ENCODE peak calls at places on chromosome 21, in five cellular contexts. One of them, this sample, is unnamed.
A peak's percentile ranks its signal among the peaks of the same experiment; 100 is the strongest.

GRCh38 chr21:14251336-14251735 is 35.4 kb downstream of the RBM11 start:
- DNase-seq in SK-N-MC: no peak
- DNase-seq in pancreas: no peak
- DNase-seq in heart right ventricle: no peak
- DNase-seq in heart left ventricle: no peak
- DNase-seq in this sample: no peak

GRCh38 chr21:45308211-45309068 is 20.7 kb upstream of the POFUT2 start:
- DNase-seq in SK-N-MC: no peak
- DNase-seq in pancreas: no peak
- DNase-seq in heart right ventricle: no peak
- DNase-seq in heart left ventricle: peak; percentile 58
- DNase-seq in this sample: peak; percentile 91

GRCh38 chr21:15853126-15853525 is 123.3 kb downstream of the USP25 start:
- DNase-seq in SK-N-MC: no peak
- DNase-seq in pancreas: no peak
- DNase-seq in heart right ventricle: no peak
- DNase-seq in heart left ventricle: no peak
- DNase-seq in this sample: no peak

GRCh38 chr21:18529253-18529652 is 125.7 kb upstream of the TMPRSS15 start:
- DNase-seq in SK-N-MC: no peak
- DNase-seq in pancreas: no peak
- DNase-seq in heart right ventricle: no peak
- DNase-seq in heart left ventricle: no peak
- DNase-seq in this sample: peak; percentile 96

GRCh38 chr21:31351438-31351837 is 7.4 kb upstream of the TIAM1 start:
- DNase-seq in SK-N-MC: no peak
- DNase-seq in pancreas: no peak
- DNase-seq in heart right ventricle: no peak
- DNase-seq in heart left ventricle: no peak
- DNase-seq in this sample: peak; percentile 49

GRCh38 chr21:45950740-45951515 is 30.6 kb upstream of the COL6A1 start:
- DNase-seq in SK-N-MC: no peak
- DNase-seq in pancreas: peak; percentile 36
- DNase-seq in heart right ventricle: peak; percentile 48
- DNase-seq in heart left ventricle: peak; percentile 77
- DNase-seq in this sample: peak; percentile 23

GRCh38 chr21:31932470-31932764 is 59.6 kb downstream of the HUNK start:
- DNase-seq in SK-N-MC: no peak
- DNase-seq in pancreas: no peak
- DNase-seq in heart right ventricle: no peak
- DNase-seq in heart left ventricle: no peak
- DNase-seq in this sample: no peak

GRCh38 chr21:36186506-36187399 is 30.1 kb downstream of the DOP1B start:
- DNase-seq in SK-N-MC: no peak
- DNase-seq in pancreas: no peak
- DNase-seq in heart right ventricle: peak; percentile 49
- DNase-seq in heart left ventricle: peak; percentile 80
- DNase-seq in this sample: no peak

GRCh38 chr21:31337086-31337485 is 7.0 kb downstream of the TIAM1 start:
- DNase-seq in SK-N-MC: no peak
- DNase-seq in pancreas: no peak
- DNase-seq in heart right ventricle: no peak
- DNase-seq in heart left ventricle: no peak
- DNase-seq in this sample: no peak

GRCh38 chr21:25329227-25329626 is 278.1 kb downstream of the MRPL39 start:
- DNase-seq in SK-N-MC: no peak
- DNase-seq in pancreas: no peak
- DNase-seq in heart right ventricle: no peak
- DNase-seq in heart left ventricle: no peak
- DNase-seq in this sample: no peak

GRCh38 chr21:25331286-25331685 is 276.0 kb downstream of the MRPL39 start:
- DNase-seq in SK-N-MC: no peak
- DNase-seq in pancreas: no peak
- DNase-seq in heart right ventricle: no peak
- DNase-seq in heart left ventricle: no peak
- DNase-seq in this sample: no peak

GRCh38 chr21:25330266-25330665 is 277.0 kb downstream of the MRPL39 start:
- DNase-seq in SK-N-MC: no peak
- DNase-seq in pancreas: no peak
- DNase-seq in heart right ventricle: no peak
- DNase-seq in heart left ventricle: no peak
- DNase-seq in this sample: peak; percentile 77

GRCh38 chr21:25338415-25338814 is 268.9 kb downstream of the MRPL39 start:
- DNase-seq in SK-N-MC: no peak
- DNase-seq in pancreas: no peak
- DNase-seq in heart right ventricle: no peak
- DNase-seq in heart left ventricle: no peak
- DNase-seq in this sample: no peak

GRCh38 chr21:25334046-25334730 is 273.1 kb downstream of the MRPL39 start:
- DNase-seq in SK-N-MC: no peak
- DNase-seq in pancreas: no peak
- DNase-seq in heart right ventricle: no peak
- DNase-seq in heart left ventricle: no peak
- DNase-seq in this sample: no peak
- H3K4me3 ChIP-seq in SK-N-MC: no peak overlapping the region
- H3K4me3 ChIP-seq in pancreas: no peak overlapping the region
- H3K4me3 ChIP-seq in heart right ventricle: no peak overlapping the region
- H3K4me3 ChIP-seq in heart left ventricle: no peak overlapping the region
- H3K4me3 ChIP-seq in this sample: no peak overlapping the region

DNA sequence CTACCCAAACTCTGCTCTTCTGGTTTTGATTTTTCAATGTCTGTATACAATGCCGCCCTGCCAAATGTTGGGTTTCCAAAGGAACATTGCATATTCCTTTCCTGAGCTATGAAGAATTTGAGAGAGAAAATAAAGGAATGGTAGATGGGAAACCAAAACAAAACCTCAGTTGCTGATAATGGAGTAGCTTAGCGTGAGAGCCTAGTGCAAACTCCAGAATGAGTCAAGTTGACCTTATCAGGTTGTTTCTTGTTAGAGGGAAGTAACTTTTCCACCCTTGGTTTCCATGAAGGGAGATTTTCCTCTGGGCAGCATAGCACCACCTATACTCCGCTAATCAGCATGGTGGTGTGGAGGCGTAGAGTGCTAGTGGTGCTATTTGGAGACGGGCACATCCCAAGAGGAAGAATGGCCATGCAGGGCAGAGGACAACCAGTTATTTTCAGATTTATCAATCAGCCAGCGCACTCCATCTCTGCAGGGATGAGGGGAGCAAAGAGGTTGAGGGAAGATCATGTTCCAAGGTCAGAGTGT is 51.6 kb downstream of the BACH1 start:
- DNase-seq in SK-N-MC: no peak
- DNase-seq in pancreas: no peak
- DNase-seq in heart right ventricle: no peak
- DNase-seq in heart left ventricle: no peak
- DNase-seq in this sample: peak; percentile 63
- H3K27ac ChIP-seq in SK-N-MC: no peak overlapping the region
- H3K27ac ChIP-seq in pancreas: no peak overlapping the region
- H3K27ac ChIP-seq in heart right ventricle: no peak overlapping the region
- H3K27ac ChIP-seq in heart left ventricle: no peak overlapping the region
- H3K27ac ChIP-seq in this sample: peak overlapping the region; percentile 71

GRCh38 chr21:41859297-41859980 is 19.7 kb downstream of the PRDM15 start:
- DNase-seq in SK-N-MC: no peak
- DNase-seq in pancreas: no peak
- DNase-seq in heart right ventricle: no peak
- DNase-seq in heart left ventricle: no peak
- DNase-seq in this sample: no peak
- H3K36me3 ChIP-seq in SK-N-MC: peaks cover 17% of the 10 kb centered on the region
- H3K36me3 ChIP-seq in pancreas: no peaks in the 10 kb centered on the region
- H3K36me3 ChIP-seq in heart right ventricle: no peaks in the 10 kb centered on the region
- H3K36me3 ChIP-seq in heart left ventricle: peaks cover 36% of the 10 kb centered on the region
- H3K36me3 ChIP-seq in this sample: peaks cover 7% of the 10 kb centered on the region

DNA sequence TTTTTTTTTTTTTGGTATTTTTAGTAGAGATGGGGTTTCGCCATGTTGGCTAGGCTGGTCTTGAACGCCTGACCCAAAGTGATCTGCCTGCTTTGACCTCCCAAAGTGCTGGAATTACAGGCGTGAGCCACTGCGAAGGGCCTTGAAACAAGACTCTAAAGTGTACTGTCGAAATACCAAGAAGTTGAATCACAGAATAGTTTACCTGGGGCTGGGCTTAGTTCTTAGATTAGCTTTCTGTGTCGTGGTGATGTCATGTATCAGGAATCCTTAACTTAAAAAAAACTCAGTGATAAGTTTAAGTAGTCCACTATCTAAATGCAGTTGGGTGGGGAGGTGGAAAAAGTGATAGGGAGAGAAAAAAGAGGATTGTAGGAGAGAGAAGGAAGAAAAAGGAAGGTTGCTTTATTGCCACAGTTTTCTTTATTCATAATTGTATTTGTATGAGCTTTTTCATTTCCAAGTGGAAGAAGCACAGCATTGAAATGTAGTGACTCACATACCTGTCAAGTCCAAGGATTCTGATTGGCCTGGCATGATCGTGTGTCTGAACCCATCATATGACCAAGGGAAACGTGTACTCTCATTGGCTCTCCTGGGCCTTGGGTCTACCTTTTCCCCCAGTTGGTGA is 13.4 kb downstream of the ITSN1 start:
- DNase-seq in SK-N-MC: no peak
- DNase-seq in pancreas: no peak
- DNase-seq in heart right ventricle: no peak
- DNase-seq in heart left ventricle: no peak
- DNase-seq in this sample: peak; percentile 85
- H3K4me3 ChIP-seq in SK-N-MC: no peak overlapping the region
- H3K4me3 ChIP-seq in pancreas: no peak overlapping the region
- H3K4me3 ChIP-seq in heart right ventricle: no peak overlapping the region
- H3K4me3 ChIP-seq in heart left ventricle: no peak overlapping the region
- H3K4me3 ChIP-seq in this sample: no peak overlapping the region

GRCh38 chr21:41776778-41777177 is 9.9 kb upstream of the RIPK4 start:
- DNase-seq in SK-N-MC: no peak
- DNase-seq in pancreas: no peak
- DNase-seq in heart right ventricle: no peak
- DNase-seq in heart left ventricle: no peak
- DNase-seq in this sample: no peak
- H3K27ac ChIP-seq in SK-N-MC: peak overlapping the region; percentile 100
- H3K27ac ChIP-seq in pancreas: no peak overlapping the region
- H3K27ac ChIP-seq in heart right ventricle: no peak overlapping the region
- H3K27ac ChIP-seq in heart left ventricle: no peak overlapping the region
- H3K27ac ChIP-seq in this sample: no peak overlapping the region

GRCh38 chr21:39217356-39218081 is 34.3 kb upstream of the PSMG1 start:
- DNase-seq in SK-N-MC: no peak
- DNase-seq in pancreas: no peak
- DNase-seq in heart right ventricle: no peak
- DNase-seq in heart left ventricle: no peak
- DNase-seq in this sample: no peak
- H3K36me3 ChIP-seq in SK-N-MC: peaks cover 48% of the 10 kb centered on the region
- H3K36me3 ChIP-seq in pancreas: no peaks in the 10 kb centered on the region
- H3K36me3 ChIP-seq in heart right ventricle: no peaks in the 10 kb centered on the region
- H3K36me3 ChIP-seq in heart left ventricle: peaks cover 97% of the 10 kb centered on the region
- H3K36me3 ChIP-seq in this sample: peaks cover 12% of the 10 kb centered on the region

DNA sequence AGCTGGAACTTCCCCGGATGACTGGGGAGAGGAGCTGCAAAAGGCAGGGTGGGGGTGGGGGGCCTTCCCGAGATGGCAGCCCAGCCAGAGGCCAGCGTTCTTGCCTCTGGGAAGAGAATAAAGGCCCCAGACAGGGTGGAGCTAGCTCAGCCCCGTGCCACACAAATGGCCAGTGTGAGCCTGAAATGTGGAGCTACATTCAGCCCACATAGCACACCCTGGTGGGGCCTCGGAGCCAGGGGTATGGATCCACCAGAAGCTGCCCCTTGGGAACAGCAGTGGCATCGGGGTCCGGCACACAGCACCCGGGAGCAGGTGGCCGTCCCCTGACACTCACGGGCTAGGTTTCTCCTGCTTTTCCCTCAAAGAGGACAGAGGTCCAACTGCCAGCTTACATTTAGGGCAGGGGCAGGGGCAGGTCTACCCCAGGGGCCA is 93.9 kb downstream of the PDE9A start:
- DNase-seq in SK-N-MC: no peak
- DNase-seq in pancreas: no peak
- DNase-seq in heart right ventricle: no peak
- DNase-seq in heart left ventricle: no peak
- DNase-seq in this sample: no peak
- H3K4me3 ChIP-seq in SK-N-MC: no peak overlapping the region
- H3K4me3 ChIP-seq in pancreas: no peak overlapping the region
- H3K4me3 ChIP-seq in heart right ventricle: no peak overlapping the region
- H3K4me3 ChIP-seq in heart left ventricle: no peak overlapping the region
- H3K4me3 ChIP-seq in this sample: no peak overlapping the region

GRCh38 chr21:43924421-43925095 is 59.5 kb downstream of the AGPAT3 start:
- DNase-seq in SK-N-MC: no peak
- DNase-seq in pancreas: no peak
- DNase-seq in heart right ventricle: no peak
- DNase-seq in heart left ventricle: no peak
- DNase-seq in this sample: no peak

GRCh38 chr21:43925096-43925481 is 60.1 kb downstream of the AGPAT3 start:
- DNase-seq in SK-N-MC: no peak
- DNase-seq in pancreas: no peak
- DNase-seq in heart right ventricle: no peak
- DNase-seq in heart left ventricle: peak; percentile 51
- DNase-seq in this sample: no peak

GRCh38 chr21:43922949-43923348 is 57.9 kb downstream of the AGPAT3 start:
- DNase-seq in SK-N-MC: no peak
- DNase-seq in pancreas: no peak
- DNase-seq in heart right ventricle: no peak
- DNase-seq in heart left ventricle: no peak
- DNase-seq in this sample: no peak

GRCh38 chr21:43921979-43922945 is 57.2 kb downstream of the AGPAT3 start:
- DNase-seq in SK-N-MC: no peak
- DNase-seq in pancreas: no peak
- DNase-seq in heart right ventricle: no peak
- DNase-seq in heart left ventricle: no peak
- DNase-seq in this sample: peak; percentile 4

GRCh38 chr21:43923391-43923790 is 58.4 kb downstream of the AGPAT3 start:
- DNase-seq in SK-N-MC: no peak
- DNase-seq in pancreas: no peak
- DNase-seq in heart right ventricle: peak; percentile 35
- DNase-seq in heart left ventricle: no peak
- DNase-seq in this sample: no peak
- H3K27ac ChIP-seq in SK-N-MC: no peak overlapping the region
- H3K27ac ChIP-seq in pancreas: no peak overlapping the region
- H3K27ac ChIP-seq in heart right ventricle: peak overlapping the region; percentile 59
- H3K27ac ChIP-seq in heart left ventricle: peak overlapping the region; percentile 58
- H3K27ac ChIP-seq in this sample: no peak overlapping the region